ENCODE peak calls at places on chromosomes 5 and 9, in five cellular contexts. V is AG10803, G is AG04450, D is H9, S is MCF 10A. B is an unnamed sample.

GRCh38 chr9:78463750-78464149 is 166.8 kb downstream of the PSAT1 start:
- DNase-seq in G (no peak), D (no peak), V (no peak), S (no peak), B (no peak)

GRCh38 chr5:91049800-91050199 is 333.3 kb downstream of the ARRDC3 start:
- DNase-seq in D (no peak), G (no peak), V (peak), S (peak), B (no peak)

GRCh38 chr9:124257865-124258764 is at the start of gene NEK6:
- DNase-seq in D (no peak), V (peak), G (no peak), S (no peak), B (no peak)

GRCh38 chr5:68424799-68425537 is 209.4 kb downstream of the PIK3R1 start:
- DNase-seq in S (peak), G (no peak), V (peak), D (no peak), B (no peak)

GRCh38 chr5:28750236-28750635 is 1711.8 kb upstream of the CDH9 start:
- DNase-seq in G (no peak), S (no peak), V (no peak), D (no peak), B (no peak)

GRCh38 chr5:98954392-98955028 is 25.7 kb upstream of the CHD1 start:
- DNase-seq in D (no peak), G (no peak), V (no peak), S (no peak), B (no peak)

GRCh38 chr9:29691758-29692407 is 2118.6 kb upstream of the C9orf72 start:
- DNase-seq in G (no peak), D (peak), S (peak), V (no peak), B (no peak)

GRCh38 chr9:133397895-133398294 is 19.9 kb downstream of the REXO4 start:
- DNase-seq in D (no peak), S (no peak), V (no peak), G (no peak), B (no peak)

GRCh38 chr5:109291090-109291489 is 118.7 kb downstream of the PJA2 start:
- DNase-seq in D (no peak), G (no peak), S (no peak), V (no peak), B (no peak)

GRCh38 chr5:147670815-147671214 is 111.7 kb downstream of the JAKMIP2 start:
- DNase-seq in G (no peak), V (no peak), D (no peak), S (no peak), B (no peak)

GRCh38 chr5:147673276-147673675 is 109.3 kb downstream of the JAKMIP2 start:
- DNase-seq in V (no peak), S (no peak), D (no peak), G (no peak), B (no peak)

GRCh38 chr5:147671365-147671764 is 111.2 kb downstream of the JAKMIP2 start:
- DNase-seq in S (no peak), V (no peak), D (no peak), G (no peak), B (no peak)

GRCh38 chr5:147669113-147669869 is 113.2 kb downstream of the JAKMIP2 start:
- DNase-seq in D (no peak), G (no peak), S (no peak), V (no peak), B (no peak)

DNA sequence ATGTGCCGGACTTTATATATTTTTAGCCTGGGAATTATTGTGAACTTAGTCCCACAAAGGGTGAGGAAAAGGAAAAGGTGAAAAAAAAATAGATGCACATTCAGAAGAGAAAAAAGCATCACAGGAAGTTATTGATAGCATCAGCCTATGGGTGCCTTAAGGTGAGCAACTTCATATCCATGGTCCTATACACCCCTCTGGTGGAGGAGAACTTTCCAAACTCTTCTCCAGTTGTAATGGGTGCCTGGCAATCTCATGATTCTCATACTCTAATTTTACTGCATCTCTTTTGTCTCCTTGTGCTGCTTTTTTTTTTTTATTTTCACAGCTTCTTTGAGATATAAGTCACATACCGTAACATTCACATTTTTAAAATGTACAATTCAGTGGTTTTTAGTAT is 107.4 kb downstream of the JAKMIP2 start:
- DNase-seq in G (no peak), D (no peak), S (peak), V (no peak), B (no peak)
- TF ChIP-seq CTCF in G (no peak), D (peak), S (peak), V (no peak), B (no peak)

GRCh38 chr5:64632251-64632650 is 58.1 kb upstream of the SHISAL2B start:
- DNase-seq in V (no peak), D (no peak), G (peak), S (peak), B (no peak)

GRCh38 chr5:64637144-64637543 is 53.2 kb upstream of the SHISAL2B start:
- DNase-seq in V (peak), S (no peak), G (no peak), D (no peak), B (no peak)

GRCh38 chr5:64635056-64635686 is 55.1 kb upstream of the SHISAL2B start:
- DNase-seq in D (no peak), V (peak), S (peak), G (peak), B (no peak)

DNA sequence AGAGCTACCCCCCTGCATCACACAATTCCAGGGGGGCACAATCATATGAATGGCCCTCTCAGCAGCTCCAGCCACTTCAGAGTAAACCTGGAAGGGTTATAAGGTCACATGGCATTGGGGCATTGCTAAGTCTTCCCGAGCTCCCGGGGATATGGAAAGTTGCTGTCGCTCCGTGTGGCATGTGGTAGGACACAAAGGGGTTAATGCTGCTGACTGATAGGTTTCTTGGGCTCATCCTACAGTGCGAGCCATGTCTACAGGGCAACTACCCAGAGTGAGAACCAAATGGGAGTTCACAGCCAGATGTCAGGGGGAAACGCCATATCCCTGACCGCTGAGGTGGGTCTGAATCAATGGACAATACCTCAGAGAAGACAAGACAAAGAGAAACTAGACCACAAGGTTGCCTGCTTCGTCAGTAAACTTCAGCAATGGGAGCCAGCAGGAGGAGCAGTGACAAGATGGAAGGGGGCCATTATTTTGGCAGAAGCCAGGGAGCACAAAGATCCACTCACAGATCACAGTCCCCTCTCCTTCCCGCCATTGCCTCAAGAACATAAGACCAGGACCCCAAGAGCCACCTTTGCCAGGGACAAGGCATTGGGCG is 52.4 kb upstream of the SHISAL2B start:
- DNase-seq in V (no peak), G (no peak), D (peak), S (no peak), B (no peak)
- TF ChIP-seq CTCF in V (peak), G (no peak), D (peak), S (no peak), B (peak)

GRCh38 chr9:17528859-17529258 is 50.0 kb upstream of the SH3GL2 start:
- DNase-seq in S (no peak), G (no peak), V (peak), D (no peak), B (no peak)
- TF ChIP-seq CTCF in S (peak), G (peak), V (peak), D (peak), B (peak)

GRCh38 chr5:96439477-96440184 is 6.6 kb upstream of the PCSK1 start:
- DNase-seq in D (no peak), S (no peak), V (no peak), G (no peak), B (no peak)
- TF ChIP-seq CTCF in D (no peak), S (no peak), V (no peak), G (peak), B (no peak)

GRCh38 chr9:5773324-5773999 is 59.5 kb downstream of the ERMP1 start:
- DNase-seq in V (peak), G (no peak), D (no peak), S (no peak), B (no peak)
- TF ChIP-seq CTCF in V (no peak), G (peak), D (peak), S (no peak), B (no peak)

DNA sequence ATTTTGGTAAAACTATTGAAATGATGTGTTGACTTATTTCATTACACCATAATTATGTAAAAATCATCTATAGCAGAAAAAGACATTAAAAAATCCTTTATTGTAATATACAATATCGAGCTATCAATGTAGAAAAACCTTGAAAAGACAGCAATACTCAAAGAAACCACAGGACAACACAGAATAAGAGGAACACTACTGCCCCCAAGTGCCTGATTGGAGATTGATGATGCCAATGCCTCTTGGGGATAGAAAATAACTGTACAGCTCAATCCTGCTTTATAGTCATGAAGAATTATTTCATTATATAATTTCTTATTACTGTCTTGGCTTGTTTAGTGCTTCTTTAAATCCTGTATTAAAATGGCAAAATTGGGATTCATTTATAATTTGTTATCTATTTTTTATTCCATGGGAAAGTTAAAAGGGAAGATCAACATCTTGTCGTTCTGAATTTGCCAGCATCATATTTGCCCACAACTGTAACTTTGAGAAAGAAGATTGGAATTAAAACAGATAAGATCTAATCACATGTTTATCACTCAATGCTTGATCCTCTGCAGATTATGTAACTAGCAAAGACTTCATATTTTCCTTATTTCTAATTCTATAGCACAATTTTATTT is 337.5 kb downstream of the CDH9 start:
- DNase-seq in V (no peak), G (no peak), D (peak), S (peak), B (no peak)
- TF ChIP-seq CTCF in V (no peak), G (no peak), D (peak), S (peak), B (no peak)

GRCh38 chr5:116361171-116361967 is 213.3 kb downstream of the SEMA6A start:
- DNase-seq in D (peak), S (no peak), G (no peak), V (peak), B (no peak)
- TF ChIP-seq CTCF in D (peak), S (no peak), G (peak), V (no peak), B (peak)

DNA sequence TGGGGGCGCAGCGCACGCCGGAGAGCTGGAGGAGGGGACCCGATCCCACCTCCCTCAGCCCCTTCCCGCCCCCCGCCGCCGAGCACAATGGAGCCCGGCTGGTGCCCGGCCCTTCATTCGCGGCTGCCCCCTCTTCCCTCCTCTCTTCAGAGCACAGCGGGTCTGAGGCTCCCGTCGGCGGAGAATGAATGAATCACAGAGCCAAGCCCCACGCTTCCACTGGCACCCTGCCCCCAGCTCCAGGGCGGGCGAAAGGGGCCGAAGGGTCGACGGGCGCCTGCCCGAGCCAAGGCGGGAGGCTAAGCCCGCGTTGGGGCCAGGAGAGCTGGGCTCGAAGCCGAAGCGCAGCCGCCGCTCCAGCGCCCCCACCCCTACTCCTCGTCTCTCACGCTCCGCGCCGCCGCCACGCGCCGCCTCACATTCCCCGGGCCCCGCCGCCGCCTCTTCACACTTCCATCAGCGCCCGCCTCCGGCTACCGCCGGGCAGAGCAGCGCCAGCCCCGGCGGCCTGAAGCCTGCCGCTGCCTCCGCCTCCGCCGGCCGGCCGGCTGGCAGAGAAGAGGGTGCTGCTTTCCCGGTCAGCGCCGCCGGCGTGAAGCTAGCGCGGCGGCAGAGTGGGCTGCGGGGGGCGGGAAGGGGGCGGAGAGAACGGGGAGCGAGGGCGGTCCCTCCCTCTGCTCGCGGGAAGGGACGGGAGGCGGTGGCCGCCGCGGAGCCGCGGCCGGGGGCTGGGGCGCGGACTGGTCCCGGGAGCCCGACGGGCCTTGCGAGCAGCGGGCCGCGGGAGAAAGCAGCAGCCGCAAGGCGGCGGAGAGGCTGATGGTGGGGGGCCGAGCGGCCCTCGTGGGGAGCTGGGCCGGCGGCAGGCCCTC is at the start of gene HOMER1:
- DNase-seq in S (peak), D (peak), V (peak), G (peak), B (peak)
- TF ChIP-seq CTCF in S (no peak), D (no peak), V (no peak), G (no peak), B (no peak)

GRCh38 chr9:137069508-137070071 is 767 bp downstream of the SAPCD2 start:
- DNase-seq in D (no peak), S (no peak), V (no peak), G (no peak), B (no peak)
- TF ChIP-seq CTCF in D (no peak), S (no peak), V (no peak), G (no peak), B (no peak)

B was measured in AG09319.